ENCODE peak calls at places on chromosomes 4 and X, in ten cellular contexts. I is PC-3, Z is heart left ventricle, A is tibial artery, W is amniotic stem cell, N is NCI-H510A, G is adipocyte, K is NCI-H460, L is cardiac septum, U is mesendoderm. Q is an unnamed sample.

GRCh38 chrX:148577711-148578110 is 77.3 kb downstream of the AFF2 start:
- DNase-seq in I (no peak), Z (no peak), A (no peak), W (no peak), N (no peak), G (no peak), K (no peak), L (no peak), U (no peak), Q (no peak)

GRCh38 chr4:51831133-51831532 is 11.8 kb upstream of the DCUN1D4 start:
- DNase-seq in I (peak; percentile 82), Z (peak; percentile 64), A (peak; percentile 69), W (peak; percentile 26), N (peak; percentile 2), G (peak; percentile 82), K (peak; percentile 46), L (peak; percentile 81), U (peak; percentile 77), Q (peak; percentile 47)

GRCh38 chrX:142661696-142662095 is 364.0 kb upstream of the SPANXN4 start:
- DNase-seq in I (no peak), Z (no peak), A (no peak), W (no peak), N (no peak), G (no peak), K (no peak), L (no peak), U (no peak), Q (no peak)

GRCh38 chr4:177264788-177265422 is 44.8 kb upstream of the NEIL3 start:
- DNase-seq in I (no peak), Z (no peak), A (no peak), W (no peak), N (no peak), G (no peak), K (no peak), L (no peak), U (no peak), Q (no peak)

GRCh38 chr4:156970501-156971167 is 965 bp downstream of the PDGFC start:
- DNase-seq in I (peak; percentile 56), Z (peak; percentile 82), A (peak; percentile 71), W (peak; percentile 57), N (no peak), G (peak; percentile 86), K (no peak), L (peak; percentile 83), U (peak; percentile 85), Q (peak; percentile 42)

GRCh38 chr4:123919576-123920098 is 523.0 kb downstream of the SPRY1 start:
- DNase-seq in I (no peak), Z (no peak), A (no peak), W (no peak), N (no peak), G (no peak), K (no peak), L (no peak), U (no peak), Q (no peak)

GRCh38 chrX:367349-367748 is 19.4 kb downstream of the PPP2R3B start:
- DNase-seq in I (no peak), Z (no peak), A (no peak), W (no peak), N (no peak), G (no peak), K (no peak), L (no peak), U (no peak), Q (no peak)

GRCh38 chr4:6641164-6641970 is 882 bp downstream of the MRFAP1 start:
- DNase-seq in I (peak; percentile 13), Z (peak; percentile 61), A (peak; percentile 42), W (no peak), N (no peak), G (peak; percentile 81), K (no peak), L (peak; percentile 79), U (peak; percentile 53), Q (no peak)

GRCh38 chrX:43493751-43494150 is 162.3 kb upstream of the MAOA start:
- DNase-seq in I (no peak), Z (no peak), A (no peak), W (no peak), N (no peak), G (no peak), K (no peak), L (no peak), U (no peak), Q (no peak)

GRCh38 chr4:73308286-73308685 is 49.7 kb upstream of the ANKRD17 start:
- DNase-seq in I (peak; percentile 53), Z (no peak), A (no peak), W (no peak), N (no peak), G (peak; percentile 51), K (peak; percentile 8), L (no peak), U (peak; percentile 40), Q (no peak)

GRCh38 chrX:47683171-47684145 is 24.5 kb upstream of the UXT start:
- DNase-seq in I (no peak), Z (no peak), A (no peak), W (no peak), N (no peak), G (peak; percentile 9), K (no peak), L (no peak), U (no peak), Q (no peak)

GRCh38 chr4:153499005-153499404 is 32.8 kb downstream of the TMEM131L start:
- DNase-seq in I (no peak), Z (no peak), A (no peak), W (no peak), N (no peak), G (no peak), K (no peak), L (no peak), U (no peak), Q (no peak)

GRCh38 chr4:72209600-72209999 is 177.8 kb downstream of the NPFFR2 start:
- DNase-seq in I (peak; percentile 87), Z (no peak), A (no peak), W (no peak), N (no peak), G (no peak), K (no peak), L (no peak), U (peak; percentile 70), Q (no peak)

GRCh38 chr4:30789219-30789671 is 69.1 kb downstream of the PCDH7 start:
- DNase-seq in I (peak; percentile 35), Z (no peak), A (no peak), W (no peak), N (peak; percentile 22), G (peak; percentile 25), K (no peak), L (no peak), U (no peak), Q (no peak)

GRCh38 chr4:88391703-88392102 is 13.1 kb downstream of the HERC6 start:
- DNase-seq in I (no peak), Z (no peak), A (no peak), W (no peak), N (no peak), G (no peak), K (no peak), L (no peak), U (no peak), Q (no peak)